ENCODE peak calls at places on chromosomes 12 and 14, in seven cellular contexts. One of them, this sample, is unnamed.

GRCh38 chr14:79091381-79091963 is 921.3 kb downstream of the NRXN3 start:
- DNase-seq in neural progenitor cell: peak; percentile 93
- DNase-seq in SK-N-SH: no peak
- DNase-seq in GM23248: no peak
- DNase-seq in hepatocyte: no peak
- DNase-seq in PC-3: no peak
- DNase-seq in HCT116: no peak
- DNase-seq in this sample: no peak

GRCh38 chr14:96754845-96755184 is 42.4 kb upstream of the VRK1 start:
- DNase-seq in neural progenitor cell: peak; percentile 81
- DNase-seq in SK-N-SH: no peak
- DNase-seq in GM23248: no peak
- DNase-seq in hepatocyte: no peak
- DNase-seq in PC-3: no peak
- DNase-seq in HCT116: no peak
- DNase-seq in this sample: no peak

GRCh38 chr14:103019827-103020226 is 37.5 kb downstream of the CDC42BPB start:
- DNase-seq in neural progenitor cell: no peak
- DNase-seq in SK-N-SH: no peak
- DNase-seq in GM23248: no peak
- DNase-seq in hepatocyte: no peak
- DNase-seq in PC-3: no peak
- DNase-seq in HCT116: no peak
- DNase-seq in this sample: no peak

GRCh38 chr12:6332459-6332858 is 9.4 kb downstream of the TNFRSF1A start:
- DNase-seq in neural progenitor cell: no peak
- DNase-seq in SK-N-SH: no peak
- DNase-seq in GM23248: peak; percentile 81
- DNase-seq in hepatocyte: no peak
- DNase-seq in PC-3: peak; percentile 92
- DNase-seq in HCT116: no peak
- DNase-seq in this sample: no peak

GRCh38 chr14:52011557-52011956 is 22.2 kb downstream of the RTRAF start:
- DNase-seq in neural progenitor cell: no peak
- DNase-seq in SK-N-SH: no peak
- DNase-seq in GM23248: no peak
- DNase-seq in hepatocyte: no peak
- DNase-seq in PC-3: no peak
- DNase-seq in HCT116: no peak
- DNase-seq in this sample: no peak

GRCh38 chr12:80701388-80701787 is 6.0 kb upstream of the MYF6 start:
- DNase-seq in neural progenitor cell: no peak
- DNase-seq in SK-N-SH: no peak
- DNase-seq in GM23248: peak; percentile 5
- DNase-seq in hepatocyte: no peak
- DNase-seq in PC-3: no peak
- DNase-seq in HCT116: no peak
- DNase-seq in this sample: no peak

GRCh38 chr12:96099986-96100385 is 64.6 kb upstream of the LTA4H start:
- DNase-seq in neural progenitor cell: no peak
- DNase-seq in SK-N-SH: no peak
- DNase-seq in GM23248: no peak
- DNase-seq in hepatocyte: no peak
- DNase-seq in PC-3: no peak
- DNase-seq in HCT116: no peak
- DNase-seq in this sample: peak; percentile 10

GRCh38 chr14:96206461-96206860 is 1.8 kb downstream of the BDKRB2 start:
- DNase-seq in neural progenitor cell: no peak
- DNase-seq in SK-N-SH: no peak
- DNase-seq in GM23248: no peak
- DNase-seq in hepatocyte: no peak
- DNase-seq in PC-3: peak; percentile 18
- DNase-seq in HCT116: no peak
- DNase-seq in this sample: peak; percentile 12

GRCh38 chr14:32397871-32398640 is 69.0 kb downstream of the AKAP6 start:
- DNase-seq in neural progenitor cell: no peak
- DNase-seq in SK-N-SH: no peak
- DNase-seq in GM23248: peak; percentile 72
- DNase-seq in hepatocyte: no peak
- DNase-seq in PC-3: peak; percentile 94
- DNase-seq in HCT116: no peak
- DNase-seq in this sample: no peak

GRCh38 chr12:503111-503761 is 43.5 kb downstream of the B4GALNT3 start:
- DNase-seq in neural progenitor cell: no peak
- DNase-seq in SK-N-SH: no peak
- DNase-seq in GM23248: no peak
- DNase-seq in hepatocyte: peak; percentile 87
- DNase-seq in PC-3: peak; percentile 96
- DNase-seq in HCT116: peak; percentile 59
- DNase-seq in this sample: no peak

GRCh38 chr14:93834739-93835383 is 46.6 kb upstream of the PRIMA1 start:
- DNase-seq in neural progenitor cell: no peak
- DNase-seq in SK-N-SH: no peak
- DNase-seq in GM23248: no peak
- DNase-seq in hepatocyte: no peak
- DNase-seq in PC-3: peak; percentile 19
- DNase-seq in HCT116: no peak
- DNase-seq in this sample: no peak

GRCh38 chr12:20007331-20007730 is 361.0 kb upstream of the PDE3A start:
- DNase-seq in neural progenitor cell: no peak
- DNase-seq in SK-N-SH: no peak
- DNase-seq in GM23248: peak; percentile 69
- DNase-seq in hepatocyte: no peak
- DNase-seq in PC-3: no peak
- DNase-seq in HCT116: no peak
- DNase-seq in this sample: no peak

GRCh38 chr12:98440165-98440581 is 75.2 kb upstream of the TMPO start:
- DNase-seq in neural progenitor cell: no peak
- DNase-seq in SK-N-SH: no peak
- DNase-seq in GM23248: peak; percentile 97
- DNase-seq in hepatocyte: peak; percentile 50
- DNase-seq in PC-3: peak; percentile 60
- DNase-seq in HCT116: no peak
- DNase-seq in this sample: no peak

GRCh38 chr12:91633734-91634357 is 451.2 kb upstream of the DCN start:
- DNase-seq in neural progenitor cell: no peak
- DNase-seq in SK-N-SH: no peak
- DNase-seq in GM23248: no peak
- DNase-seq in hepatocyte: no peak
- DNase-seq in PC-3: no peak
- DNase-seq in HCT116: no peak
- DNase-seq in this sample: no peak

GRCh38 chr14:76086636-76087035 is 65.1 kb upstream of the GPATCH2L start:
- DNase-seq in neural progenitor cell: no peak
- DNase-seq in SK-N-SH: no peak
- DNase-seq in GM23248: no peak
- DNase-seq in hepatocyte: no peak
- DNase-seq in PC-3: no peak
- DNase-seq in HCT116: no peak
- DNase-seq in this sample: no peak

GRCh38 chr12:4034926-4035325 is 161.7 kb upstream of the PARP11 start:
- DNase-seq in neural progenitor cell: no peak
- DNase-seq in SK-N-SH: no peak
- DNase-seq in GM23248: no peak
- DNase-seq in hepatocyte: no peak
- DNase-seq in PC-3: no peak
- DNase-seq in HCT116: no peak
- DNase-seq in this sample: no peak

GRCh38 chr14:91286530-91286937 is 42.0 kb upstream of the GPR68 start:
- DNase-seq in neural progenitor cell: peak; percentile 83
- DNase-seq in SK-N-SH: peak; percentile 83
- DNase-seq in GM23248: peak; percentile 78
- DNase-seq in hepatocyte: peak; percentile 73
- DNase-seq in PC-3: peak; percentile 86
- DNase-seq in HCT116: peak; percentile 49
- DNase-seq in this sample: peak; percentile 80

GRCh38 chr12:42315108-42315507 is 10.8 kb downstream of the ZCRB1 start:
- DNase-seq in neural progenitor cell: no peak
- DNase-seq in SK-N-SH: no peak
- DNase-seq in GM23248: no peak
- DNase-seq in hepatocyte: no peak
- DNase-seq in PC-3: no peak
- DNase-seq in HCT116: no peak
- DNase-seq in this sample: no peak

GRCh38 chr12:96034631-96035282 is 630 bp downstream of the LTA4H start:
- DNase-seq in neural progenitor cell: peak; percentile 60
- DNase-seq in SK-N-SH: peak; percentile 44
- DNase-seq in GM23248: peak; percentile 66
- DNase-seq in hepatocyte: peak; percentile 62
- DNase-seq in PC-3: peak; percentile 41
- DNase-seq in HCT116: no peak
- DNase-seq in this sample: peak; percentile 32

GRCh38 chr12:132282950-132283771 is 46.2 kb downstream of the GALNT9 start:
- DNase-seq in neural progenitor cell: no peak
- DNase-seq in SK-N-SH: no peak
- DNase-seq in GM23248: no peak
- DNase-seq in hepatocyte: no peak
- DNase-seq in PC-3: peak; percentile 51
- DNase-seq in HCT116: no peak
- DNase-seq in this sample: peak; percentile 7

GRCh38 chr12:132284071-132284492 is 45.3 kb downstream of the GALNT9 start:
- DNase-seq in neural progenitor cell: no peak
- DNase-seq in SK-N-SH: no peak
- DNase-seq in GM23248: peak; percentile 73
- DNase-seq in hepatocyte: no peak
- DNase-seq in PC-3: peak; percentile 62
- DNase-seq in HCT116: no peak
- DNase-seq in this sample: peak; percentile 4

GRCh38 chr12:132285991-132286681 is 43.3 kb downstream of the GALNT9 start:
- DNase-seq in neural progenitor cell: peak; percentile 64
- DNase-seq in SK-N-SH: peak; percentile 62
- DNase-seq in GM23248: peak; percentile 73
- DNase-seq in hepatocyte: peak; percentile 85
- DNase-seq in PC-3: peak; percentile 67
- DNase-seq in HCT116: no peak
- DNase-seq in this sample: no peak

GRCh38 chr12:132285311-132285741 is 44.1 kb downstream of the GALNT9 start:
- DNase-seq in neural progenitor cell: no peak
- DNase-seq in SK-N-SH: no peak
- DNase-seq in GM23248: no peak
- DNase-seq in hepatocyte: no peak
- DNase-seq in PC-3: peak; percentile 45
- DNase-seq in HCT116: no peak
- DNase-seq in this sample: no peak

GRCh38 chr12:132284618-132285310 is 44.6 kb downstream of the GALNT9 start:
- DNase-seq in neural progenitor cell: no peak
- DNase-seq in SK-N-SH: no peak
- DNase-seq in GM23248: peak; percentile 28
- DNase-seq in hepatocyte: no peak
- DNase-seq in PC-3: peak; percentile 87
- DNase-seq in HCT116: no peak
- DNase-seq in this sample: no peak
- H3K4me2 ChIP-seq in neural progenitor cell: no peak overlapping the region
- H3K4me2 ChIP-seq in SK-N-SH: no peak overlapping the region
- H3K4me2 ChIP-seq in GM23248: no peak overlapping the region
- H3K4me2 ChIP-seq in hepatocyte: no peak overlapping the region
- H3K4me2 ChIP-seq in PC-3: peak overlapping the region; percentile 72
- H3K4me2 ChIP-seq in HCT116: peak overlapping the region; percentile 94
- H3K4me2 ChIP-seq in this sample: no peak overlapping the region

GRCh38 chr12:83106873-83107272 is 420.2 kb downstream of the TMTC2 start:
- DNase-seq in neural progenitor cell: no peak
- DNase-seq in SK-N-SH: no peak
- DNase-seq in GM23248: no peak
- DNase-seq in hepatocyte: no peak
- DNase-seq in PC-3: peak; percentile 47
- DNase-seq in HCT116: no peak
- DNase-seq in this sample: no peak

GRCh38 chr12:83097656-83098055 is 410.9 kb downstream of the TMTC2 start:
- DNase-seq in neural progenitor cell: no peak
- DNase-seq in SK-N-SH: no peak
- DNase-seq in GM23248: no peak
- DNase-seq in hepatocyte: no peak
- DNase-seq in PC-3: no peak
- DNase-seq in HCT116: no peak
- DNase-seq in this sample: no peak

DNA sequence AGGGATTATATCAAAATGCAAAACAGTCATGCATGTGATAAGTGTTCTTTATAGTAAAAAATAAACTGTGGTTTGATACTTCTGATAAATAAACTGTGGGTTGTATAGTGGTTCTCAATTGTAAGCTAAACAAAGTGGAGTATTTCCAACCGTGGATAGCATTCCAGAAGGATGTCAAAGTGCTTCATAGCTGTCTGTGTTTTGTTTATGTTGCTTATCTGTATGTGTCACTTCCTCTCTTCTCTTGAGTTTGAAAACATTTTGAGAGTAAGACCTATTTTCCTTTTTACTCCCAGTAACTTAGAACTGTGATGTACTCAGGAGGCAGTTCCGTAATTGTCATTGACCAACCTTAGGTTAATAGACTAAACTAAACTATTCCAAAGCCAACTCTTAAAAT is 415.8 kb downstream of the TMTC2 start:
- DNase-seq in neural progenitor cell: no peak
- DNase-seq in SK-N-SH: no peak
- DNase-seq in GM23248: peak; percentile 3
- DNase-seq in hepatocyte: no peak
- DNase-seq in PC-3: peak; percentile 5
- DNase-seq in HCT116: no peak
- DNase-seq in this sample: no peak
- TF ChIP-seq EZH2phosphoT487 in neural progenitor cell: no peak
- TF ChIP-seq EZH2phosphoT487 in SK-N-SH: no peak
- TF ChIP-seq EZH2phosphoT487 in GM23248: no peak
- TF ChIP-seq EZH2phosphoT487 in hepatocyte: no peak
- TF ChIP-seq EZH2phosphoT487 in PC-3: no peak
- TF ChIP-seq EZH2phosphoT487 in HCT116: no peak
- TF ChIP-seq EZH2phosphoT487 in this sample: no peak

GRCh38 chr12:110501722-110502448 is at the start of the genes RAD9B and VPS29:
- DNase-seq in neural progenitor cell: peak; percentile 97
- DNase-seq in SK-N-SH: peak; percentile 93
- DNase-seq in GM23248: peak; percentile 99
- DNase-seq in hepatocyte: peak; percentile 98
- DNase-seq in PC-3: peak; percentile 99
- DNase-seq in HCT116: peak; percentile 98
- DNase-seq in this sample: peak; percentile 99

GRCh38 chr12:110503432-110503831 is 1.3 kb downstream of the RAD9B start:
- DNase-seq in neural progenitor cell: no peak
- DNase-seq in SK-N-SH: no peak
- DNase-seq in GM23248: no peak
- DNase-seq in hepatocyte: no peak
- DNase-seq in PC-3: peak; percentile 14
- DNase-seq in HCT116: no peak
- DNase-seq in this sample: no peak

GRCh38 chr12:110505332-110505731 is 3.2 kb downstream of the RAD9B start:
- DNase-seq in neural progenitor cell: no peak
- DNase-seq in SK-N-SH: no peak
- DNase-seq in GM23248: no peak
- DNase-seq in hepatocyte: no peak
- DNase-seq in PC-3: no peak
- DNase-seq in HCT116: no peak
- DNase-seq in this sample: no peak

GRCh38 chr12:110501378-110501721 is 561 bp downstream of the VPS29 start:
- DNase-seq in neural progenitor cell: peak; percentile 46
- DNase-seq in SK-N-SH: peak; percentile 62
- DNase-seq in GM23248: peak; percentile 85
- DNase-seq in hepatocyte: peak; percentile 67
- DNase-seq in PC-3: peak; percentile 60
- DNase-seq in HCT116: no peak
- DNase-seq in this sample: peak; percentile 46

GRCh38 chr12:110502449-110502738 is 263 bp downstream of the RAD9B start:
- DNase-seq in neural progenitor cell: no peak
- DNase-seq in SK-N-SH: no peak
- DNase-seq in GM23248: no peak
- DNase-seq in hepatocyte: peak; percentile 4
- DNase-seq in PC-3: no peak
- DNase-seq in HCT116: no peak
- DNase-seq in this sample: no peak
- H3K4me2 ChIP-seq in neural progenitor cell: no peak overlapping the region
- H3K4me2 ChIP-seq in SK-N-SH: peak overlapping the region; percentile 27
- H3K4me2 ChIP-seq in GM23248: peak overlapping the region; percentile 36
- H3K4me2 ChIP-seq in hepatocyte: peak overlapping the region; percentile 72
- H3K4me2 ChIP-seq in PC-3: peak overlapping the region; percentile 85
- H3K4me2 ChIP-seq in HCT116: peak overlapping the region; percentile 71
- H3K4me2 ChIP-seq in this sample: peak overlapping the region; percentile 59

GRCh38 chr12:12506541-12506940 is 56.1 kb downstream of the DUSP16 start:
- DNase-seq in neural progenitor cell: peak; percentile 24
- DNase-seq in SK-N-SH: no peak
- DNase-seq in GM23248: peak; percentile 77
- DNase-seq in hepatocyte: peak; percentile 52
- DNase-seq in PC-3: no peak
- DNase-seq in HCT116: no peak
- DNase-seq in this sample: no peak
- TF ChIP-seq EZH2phosphoT487 in neural progenitor cell: no peak
- TF ChIP-seq EZH2phosphoT487 in SK-N-SH: no peak
- TF ChIP-seq EZH2phosphoT487 in GM23248: no peak
- TF ChIP-seq EZH2phosphoT487 in hepatocyte: no peak
- TF ChIP-seq EZH2phosphoT487 in PC-3: no peak
- TF ChIP-seq EZH2phosphoT487 in HCT116: no peak
- TF ChIP-seq EZH2phosphoT487 in this sample: no peak